ENCODE peak calls at places on chromosomes 3 and 15, in four cellular contexts. M is Daoy; D is frontal cortex; Y is stimulated activated CD8-positive, alpha-beta memory T cell treated with anti-CD3 and anti-CD28 coated beads, Interleukin-7, amount 100 ng/mL, for 1 hour. I is an unnamed sample.

GRCh38 chr3:167750273-167750971 is 14.9 kb downstream of the SERPINI1 start:
- DNase-seq in M (no peak), D (no peak), Y (no peak), I (no peak)

GRCh38 chr15:56064152-56064551 is 70.7 kb upstream of the NEDD4 start:
- DNase-seq in M (no peak), D (no peak), Y (no peak), I (no peak)

GRCh38 chr3:5784656-5785055 is 597.1 kb downstream of the EDEM1 start:
- DNase-seq in M (no peak), D (no peak), Y (no peak), I (no peak)

GRCh38 chr15:75073197-75073596 is 49.8 kb downstream of the PPCDC start:
- DNase-seq in M (no peak), D (no peak), Y (no peak), I (no peak)

GRCh38 chr3:46114324-46114988 is 87.2 kb upstream of the XCR1 start:
- DNase-seq in M (peak; percentile 39), D (no peak), Y (no peak), I (no peak)

GRCh38 chr15:82737975-82738374 is 28.3 kb upstream of the AP3B2 start:
- DNase-seq in M (peak; percentile 23), D (no peak), Y (no peak), I (no peak)

GRCh38 chr3:183698760-183699159 is 1.2 kb downstream of the YEATS2 start:
- DNase-seq in M (peak; percentile 18), D (peak; percentile 34), Y (no peak), I (no peak)

GRCh38 chr3:52046186-52046913 is 10.0 kb downstream of the DUSP7 start:
- DNase-seq in M (peak; percentile 98), D (no peak), Y (no peak), I (no peak)

GRCh38 chr15:69980311-69981059 is 117.2 kb downstream of the TLE3 start:
- DNase-seq in M (peak; percentile 20), D (no peak), Y (no peak), I (no peak)

GRCh38 chr3:99713440-99713839 is 75.0 kb downstream of the COL8A1 start:
- DNase-seq in M (no peak), D (no peak), Y (no peak), I (no peak)

GRCh38 chr3:49529567-49529966 is 24.7 kb upstream of the BSN start:
- DNase-seq in M (no peak), D (no peak), Y (no peak), I (no peak)

GRCh38 chr3:180250172-180250571 is 213.4 kb upstream of the PEX5L start:
- DNase-seq in M (no peak), D (no peak), Y (no peak), I (no peak)

GRCh38 chr3:41681479-41681878 is 280.4 kb downstream of the ULK4 start:
- DNase-seq in M (peak; percentile 81), D (no peak), Y (no peak), I (no peak)

GRCh38 chr3:190697901-190698300 is 164.6 kb downstream of the GMNC start:
- DNase-seq in M (peak; percentile 48), D (no peak), Y (no peak), I (no peak)

GRCh38 chr3:53193466-53194217 is 32.6 kb downstream of the PRKCD start:
- DNase-seq in M (no peak), D (no peak), Y (no peak), I (no peak)

GRCh38 chr3:177050466-177051237 is 146.6 kb downstream of the TBL1XR1 start:
- DNase-seq in M (peak; percentile 21), D (no peak), Y (no peak), I (peak; percentile 17)

GRCh38 chr3:59578129-59578528 is 528.3 kb upstream of the CFAP20DC start:
- DNase-seq in M (no peak), D (no peak), Y (no peak), I (no peak)

GRCh38 chr15:92033723-92034122 is 180.2 kb downstream of the SLCO3A1 start:
- DNase-seq in M (no peak), D (no peak), Y (no peak), I (no peak)

GRCh38 chr3:168801792-168802191 is 706.1 kb upstream of the GOLIM4 start:
- DNase-seq in M (peak; percentile 49), D (no peak), Y (no peak), I (no peak)

GRCh38 chr3:131535596-131535995 is 32.8 kb upstream of the MRPL3 start:
- DNase-seq in M (peak; percentile 58), D (no peak), Y (no peak), I (no peak)

GRCh38 chr3:177195242-177195940 is 1.9 kb downstream of the TBL1XR1 start:
- DNase-seq in M (peak; percentile 48), D (no peak), Y (no peak), I (no peak)

GRCh38 chr3:134093906-134094305 is 64.2 kb upstream of the SLCO2A1 start:
- DNase-seq in M (peak; percentile 33), D (no peak), Y (no peak), I (no peak)

GRCh38 chr3:194690501-194691372 is 5.1 kb downstream of the FAM43A start:
- DNase-seq in M (peak; percentile 67), D (no peak), Y (no peak), I (no peak)

GRCh38 chr15:78749831-78750230 is 61.4 kb downstream of the ADAMTS7 start:
- DNase-seq in M (no peak), D (no peak), Y (no peak), I (no peak)

GRCh38 chr3:156918746-156919145 is 92.6 kb downstream of the LEKR1 start:
- DNase-seq in M (no peak), D (no peak), Y (no peak), I (no peak)

GRCh38 chr3:123104550-123104949 is 37.7 kb downstream of the PDIA5 start:
- DNase-seq in M (peak; percentile 61), D (no peak), Y (no peak), I (no peak)

GRCh38 chr15:39188930-39189329 is 391.9 kb upstream of the THBS1 start:
- DNase-seq in M (peak; percentile 84), D (no peak), Y (no peak), I (no peak)

GRCh38 chr15:27258287-27258686 is 287.3 kb downstream of the GABRG3 start:
- DNase-seq in M (no peak), D (no peak), Y (no peak), I (no peak)

GRCh38 chr15:73392025-73392424 is 23.3 kb upstream of the HCN4 start:
- DNase-seq in M (no peak), D (no peak), Y (no peak), I (no peak)

I was measured in NCI-H510A.